ENCODE peak calls at places on chromosomes 1 and 21, in seven cellular contexts. One of them, this sample, is unnamed. For H3K79me2, the result is how much of the 10 kb centered on the place peaks cover.

GRCh38 chr21:16533692-16534407 is 804.1 kb downstream of the USP25 start:
- DNase-seq in neural progenitor cell: no peak
- DNase-seq in fibroblast of lung: no peak
- DNase-seq in MM.1S: no peak
- DNase-seq in PC-3: no peak
- DNase-seq in HepG2: no peak
- DNase-seq in SK-N-SH: no peak
- DNase-seq in this sample: no peak

GRCh38 chr1:174690266-174690665 is 242.5 kb downstream of the GPR52 start:
- DNase-seq in neural progenitor cell: no peak
- DNase-seq in fibroblast of lung: no peak
- DNase-seq in MM.1S: no peak
- DNase-seq in PC-3: no peak
- DNase-seq in HepG2: no peak
- DNase-seq in SK-N-SH: no peak
- DNase-seq in this sample: no peak

GRCh38 chr1:46191033-46191701 is 7.1 kb downstream of the POMGNT1 start:
- DNase-seq in neural progenitor cell: no peak
- DNase-seq in fibroblast of lung: no peak
- DNase-seq in MM.1S: no peak
- DNase-seq in PC-3: no peak
- DNase-seq in HepG2: no peak
- DNase-seq in SK-N-SH: no peak
- DNase-seq in this sample: no peak

GRCh38 chr1:115828101-115829022 is 12.6 kb downstream of the NHLH2 start:
- DNase-seq in neural progenitor cell: peak
- DNase-seq in fibroblast of lung: peak
- DNase-seq in MM.1S: no peak
- DNase-seq in PC-3: no peak
- DNase-seq in HepG2: no peak
- DNase-seq in SK-N-SH: peak
- DNase-seq in this sample: no peak

GRCh38 chr21:40819262-40819661 is 27.7 kb downstream of the DSCAM start:
- DNase-seq in neural progenitor cell: no peak
- DNase-seq in fibroblast of lung: no peak
- DNase-seq in MM.1S: no peak
- DNase-seq in PC-3: no peak
- DNase-seq in HepG2: no peak
- DNase-seq in SK-N-SH: no peak
- DNase-seq in this sample: no peak

GRCh38 chr1:218480691-218481099 is 135.6 kb downstream of the TGFB2 start:
- DNase-seq in neural progenitor cell: no peak
- DNase-seq in fibroblast of lung: peak
- DNase-seq in MM.1S: no peak
- DNase-seq in PC-3: peak
- DNase-seq in HepG2: peak
- DNase-seq in SK-N-SH: no peak
- DNase-seq in this sample: peak

GRCh38 chr21:37564341-37564923 is 197.9 kb downstream of the DYRK1A start:
- DNase-seq in neural progenitor cell: peak
- DNase-seq in fibroblast of lung: peak
- DNase-seq in MM.1S: peak
- DNase-seq in PC-3: peak
- DNase-seq in HepG2: peak
- DNase-seq in SK-N-SH: peak
- DNase-seq in this sample: peak

GRCh38 chr1:66339944-66340343 is 194.0 kb upstream of the SGIP1 start:
- DNase-seq in neural progenitor cell: no peak
- DNase-seq in fibroblast of lung: no peak
- DNase-seq in MM.1S: no peak
- DNase-seq in PC-3: no peak
- DNase-seq in HepG2: no peak
- DNase-seq in SK-N-SH: no peak
- DNase-seq in this sample: no peak

GRCh38 chr1:116325922-116326321 is 47.1 kb upstream of the ATP1A1 start:
- DNase-seq in neural progenitor cell: no peak
- DNase-seq in fibroblast of lung: no peak
- DNase-seq in MM.1S: peak
- DNase-seq in PC-3: no peak
- DNase-seq in HepG2: no peak
- DNase-seq in SK-N-SH: no peak
- DNase-seq in this sample: no peak

GRCh38 chr1:216749219-216749618 is 26.0 kb upstream of the ESRRG start:
- DNase-seq in neural progenitor cell: peak
- DNase-seq in fibroblast of lung: no peak
- DNase-seq in MM.1S: no peak
- DNase-seq in PC-3: no peak
- DNase-seq in HepG2: no peak
- DNase-seq in SK-N-SH: no peak
- DNase-seq in this sample: no peak

GRCh38 chr1:7207875-7208646 is 422.8 kb downstream of the CAMTA1 start:
- DNase-seq in neural progenitor cell: peak
- DNase-seq in fibroblast of lung: peak
- DNase-seq in MM.1S: peak
- DNase-seq in PC-3: peak
- DNase-seq in HepG2: peak
- DNase-seq in SK-N-SH: peak
- DNase-seq in this sample: peak

GRCh38 chr1:112744019-112744578 is 29.0 kb upstream of the PPM1J start:
- DNase-seq in neural progenitor cell: peak
- DNase-seq in fibroblast of lung: peak
- DNase-seq in MM.1S: no peak
- DNase-seq in PC-3: no peak
- DNase-seq in HepG2: no peak
- DNase-seq in SK-N-SH: no peak
- DNase-seq in this sample: no peak

GRCh38 chr1:247294282-247294681 is 37.4 kb downstream of the ZNF496 start:
- DNase-seq in neural progenitor cell: no peak
- DNase-seq in fibroblast of lung: peak
- DNase-seq in MM.1S: no peak
- DNase-seq in PC-3: peak
- DNase-seq in HepG2: no peak
- DNase-seq in SK-N-SH: no peak
- DNase-seq in this sample: peak

GRCh38 chr1:93489756-93490155 is 41.8 kb downstream of the FNBP1L start:
- DNase-seq in neural progenitor cell: no peak
- DNase-seq in fibroblast of lung: peak
- DNase-seq in MM.1S: no peak
- DNase-seq in PC-3: no peak
- DNase-seq in HepG2: no peak
- DNase-seq in SK-N-SH: no peak
- DNase-seq in this sample: peak

GRCh38 chr1:185969524-185969991 is 235.4 kb downstream of the HMCN1 start:
- DNase-seq in neural progenitor cell: no peak
- DNase-seq in fibroblast of lung: no peak
- DNase-seq in MM.1S: no peak
- DNase-seq in PC-3: peak
- DNase-seq in HepG2: no peak
- DNase-seq in SK-N-SH: no peak
- DNase-seq in this sample: no peak

GRCh38 chr21:45170987-45171386 is 96.6 kb downstream of the ADARB1 start:
- DNase-seq in neural progenitor cell: no peak
- DNase-seq in fibroblast of lung: no peak
- DNase-seq in MM.1S: no peak
- DNase-seq in PC-3: no peak
- DNase-seq in HepG2: no peak
- DNase-seq in SK-N-SH: no peak
- DNase-seq in this sample: no peak

GRCh38 chr1:35030338-35031102 is 1.2 kb downstream of the ZMYM6 start:
- DNase-seq in neural progenitor cell: no peak
- DNase-seq in fibroblast of lung: peak
- DNase-seq in MM.1S: no peak
- DNase-seq in PC-3: no peak
- DNase-seq in HepG2: no peak
- DNase-seq in SK-N-SH: no peak
- DNase-seq in this sample: no peak

GRCh38 chr1:35029756-35030155 is 2.0 kb downstream of the ZMYM6 start:
- DNase-seq in neural progenitor cell: no peak
- DNase-seq in fibroblast of lung: no peak
- DNase-seq in MM.1S: no peak
- DNase-seq in PC-3: no peak
- DNase-seq in HepG2: no peak
- DNase-seq in SK-N-SH: no peak
- DNase-seq in this sample: no peak

GRCh38 chr1:35033346-35033745 is 1.6 kb upstream of the ZMYM6 start:
- DNase-seq in neural progenitor cell: no peak
- DNase-seq in fibroblast of lung: no peak
- DNase-seq in MM.1S: no peak
- DNase-seq in PC-3: no peak
- DNase-seq in HepG2: no peak
- DNase-seq in SK-N-SH: no peak
- DNase-seq in this sample: no peak

GRCh38 chr1:35032384-35032739 is 617 bp upstream of the ZMYM6 start:
- DNase-seq in neural progenitor cell: no peak
- DNase-seq in fibroblast of lung: no peak
- DNase-seq in MM.1S: no peak
- DNase-seq in PC-3: no peak
- DNase-seq in HepG2: no peak
- DNase-seq in SK-N-SH: no peak
- DNase-seq in this sample: no peak

DNA sequence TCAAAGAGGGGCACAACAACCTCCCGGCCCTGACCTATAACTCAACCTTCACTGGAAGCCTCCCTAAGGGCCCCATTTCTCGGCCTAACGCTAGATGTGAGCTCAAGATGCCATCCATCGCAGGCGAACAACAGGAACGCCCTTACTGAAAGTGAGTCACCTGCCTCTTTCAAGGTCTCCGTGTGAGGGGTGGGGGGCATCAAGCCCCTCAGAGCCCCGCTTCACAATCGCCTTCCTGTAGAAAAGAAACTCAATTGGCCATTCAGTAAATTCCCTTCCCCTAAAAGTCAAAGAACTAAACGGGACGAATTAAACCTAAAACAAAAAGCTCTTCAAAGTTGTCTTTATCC is 667 bp downstream of the ZMYM6 start:
- DNase-seq in neural progenitor cell: peak
- DNase-seq in fibroblast of lung: peak
- DNase-seq in MM.1S: peak
- DNase-seq in PC-3: peak
- DNase-seq in HepG2: peak
- DNase-seq in SK-N-SH: peak
- DNase-seq in this sample: peak
- H3K79me2 ChIP-seq in neural progenitor cell: under half
- H3K79me2 ChIP-seq in fibroblast of lung: under half
- H3K79me2 ChIP-seq in MM.1S: under half
- H3K79me2 ChIP-seq in PC-3: under half
- H3K79me2 ChIP-seq in HepG2: under half
- H3K79me2 ChIP-seq in SK-N-SH: under half
- H3K79me2 ChIP-seq in this sample: under half

GRCh38 chr1:43766818-43767525 is 59.6 kb downstream of the ST3GAL3 start:
- DNase-seq in neural progenitor cell: peak
- DNase-seq in fibroblast of lung: no peak
- DNase-seq in MM.1S: no peak
- DNase-seq in PC-3: no peak
- DNase-seq in HepG2: no peak
- DNase-seq in SK-N-SH: no peak
- DNase-seq in this sample: peak

GRCh38 chr1:43766086-43766784 is 58.9 kb downstream of the ST3GAL3 start:
- DNase-seq in neural progenitor cell: peak
- DNase-seq in fibroblast of lung: no peak
- DNase-seq in MM.1S: no peak
- DNase-seq in PC-3: no peak
- DNase-seq in HepG2: no peak
- DNase-seq in SK-N-SH: no peak
- DNase-seq in this sample: no peak

GRCh38 chr1:43760745-43761343 is 53.5 kb downstream of the ST3GAL3 start:
- DNase-seq in neural progenitor cell: no peak
- DNase-seq in fibroblast of lung: no peak
- DNase-seq in MM.1S: no peak
- DNase-seq in PC-3: no peak
- DNase-seq in HepG2: no peak
- DNase-seq in SK-N-SH: no peak
- DNase-seq in this sample: no peak

GRCh38 chr1:43764581-43764980 is 57.2 kb downstream of the ST3GAL3 start:
- DNase-seq in neural progenitor cell: peak
- DNase-seq in fibroblast of lung: no peak
- DNase-seq in MM.1S: no peak
- DNase-seq in PC-3: no peak
- DNase-seq in HepG2: no peak
- DNase-seq in SK-N-SH: peak
- DNase-seq in this sample: no peak

DNA sequence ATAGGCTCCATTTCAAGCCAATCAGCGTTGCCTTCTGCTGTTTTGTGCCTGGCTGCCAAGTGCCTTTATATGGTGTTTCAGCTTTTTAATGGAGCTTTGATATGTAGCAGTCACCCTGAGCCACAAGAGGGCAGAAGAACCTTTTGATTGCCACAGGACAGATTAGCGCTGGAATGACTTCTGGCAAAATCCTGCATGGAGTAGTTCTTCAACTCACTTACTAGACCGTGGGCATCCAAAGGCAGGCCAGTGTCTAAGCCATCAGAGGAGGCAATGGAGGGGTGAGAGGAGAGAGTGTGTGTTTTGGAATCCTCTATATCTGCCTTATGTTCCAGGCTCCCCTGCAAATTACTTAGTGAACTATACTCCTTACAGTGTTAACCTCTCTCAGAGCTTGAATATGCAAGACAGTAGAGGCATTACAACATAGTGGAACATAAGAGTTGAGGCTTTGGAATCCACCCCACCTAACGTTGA is 56.2 kb downstream of the ST3GAL3 start:
- DNase-seq in neural progenitor cell: peak
- DNase-seq in fibroblast of lung: peak
- DNase-seq in MM.1S: peak
- DNase-seq in PC-3: peak
- DNase-seq in HepG2: peak
- DNase-seq in SK-N-SH: peak
- DNase-seq in this sample: peak
- TF ChIP-seq CTCF in neural progenitor cell: peak
- TF ChIP-seq CTCF in fibroblast of lung: peak
- TF ChIP-seq CTCF in MM.1S: peak
- TF ChIP-seq CTCF in PC-3: peak
- TF ChIP-seq CTCF in HepG2: peak
- TF ChIP-seq CTCF in SK-N-SH: peak
- TF ChIP-seq CTCF in this sample: peak

DNA sequence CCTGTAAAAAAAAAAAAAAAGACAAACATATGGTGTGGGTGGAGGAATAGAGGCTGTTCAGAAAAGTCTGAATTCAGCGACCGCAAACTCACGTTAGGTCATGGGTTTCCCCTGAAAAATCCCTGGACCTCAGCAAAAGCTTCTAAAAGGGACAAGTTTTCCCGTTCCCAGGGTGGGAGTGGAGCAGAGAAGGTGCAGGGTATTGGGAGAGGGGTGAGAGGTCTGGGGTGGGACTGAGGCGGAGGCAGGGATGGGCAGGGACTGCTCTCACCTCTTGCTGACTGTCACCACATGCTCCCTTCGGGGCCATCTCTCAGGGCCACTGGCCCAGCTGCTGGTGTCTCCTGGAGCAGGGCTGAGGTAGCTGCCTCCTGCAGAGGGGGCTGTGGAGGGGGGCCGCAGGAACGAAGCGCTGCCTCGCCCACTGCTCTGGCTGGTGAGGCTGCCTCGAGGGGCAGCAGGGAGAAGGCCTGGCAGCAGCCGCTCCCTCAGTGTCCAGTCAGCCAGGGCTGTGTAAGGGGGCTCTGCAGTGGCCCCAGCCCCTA is 2.7 kb upstream of the TAGLN2 start:
- DNase-seq in neural progenitor cell: no peak
- DNase-seq in fibroblast of lung: no peak
- DNase-seq in MM.1S: no peak
- DNase-seq in PC-3: no peak
- DNase-seq in HepG2: no peak
- DNase-seq in SK-N-SH: no peak
- DNase-seq in this sample: no peak
- H3K79me2 ChIP-seq in neural progenitor cell: under half
- H3K79me2 ChIP-seq in fibroblast of lung: under half
- H3K79me2 ChIP-seq in MM.1S: under half
- H3K79me2 ChIP-seq in PC-3: under half
- H3K79me2 ChIP-seq in HepG2: under half
- H3K79me2 ChIP-seq in SK-N-SH: under half
- H3K79me2 ChIP-seq in this sample: under half

GRCh38 chr1:204292733-204293132 is 67.0 kb downstream of the PLEKHA6 start:
- DNase-seq in neural progenitor cell: no peak
- DNase-seq in fibroblast of lung: peak
- DNase-seq in MM.1S: no peak
- DNase-seq in PC-3: no peak
- DNase-seq in HepG2: no peak
- DNase-seq in SK-N-SH: peak
- DNase-seq in this sample: no peak
- TF ChIP-seq CTCF in neural progenitor cell: no peak
- TF ChIP-seq CTCF in fibroblast of lung: no peak
- TF ChIP-seq CTCF in MM.1S: no peak
- TF ChIP-seq CTCF in PC-3: no peak
- TF ChIP-seq CTCF in HepG2: no peak
- TF ChIP-seq CTCF in SK-N-SH: no peak
- TF ChIP-seq CTCF in this sample: no peak